ENCODE peak calls at places on chromosomes 5 and 9, in five cellular contexts. I is neural progenitor cell, H is astrocyte, G is HepG2, F is MM.1S. R is an unnamed sample.

GRCh38 chr9:135809166-135809565 is 98.2 kb downstream of the CAMSAP1 start:
- DNase-seq in I (no peak), H (peak; percentile 48), F (no peak), G (no peak), R (peak; percentile 24)

GRCh38 chr9:132588501-132589147 is 6.2 kb downstream of the BARHL1 start:
- DNase-seq in H (no peak), I (peak; percentile 73), G (no peak), F (no peak), R (no peak)

GRCh38 chr9:127323393-127323792 is 58.8 kb downstream of the GARNL3 start:
- DNase-seq in F (no peak), I (no peak), H (no peak), G (no peak), R (no peak)

GRCh38 chr9:133199648-133200321 is 9.3 kb downstream of the OBP2B start:
- DNase-seq in I (no peak), G (no peak), F (no peak), H (no peak), R (no peak)

GRCh38 chr9:70021026-70021571 is 22.5 kb upstream of the MAMDC2 start:
- DNase-seq in F (no peak), G (no peak), I (no peak), H (peak; percentile 95), R (peak; percentile 84)

GRCh38 chr5:43649256-43649655 is 46.3 kb downstream of the NNT start:
- DNase-seq in H (peak; percentile 66), G (no peak), I (no peak), F (no peak), R (peak; percentile 34)

GRCh38 chr9:105038057-105038456 is 110.1 kb upstream of the ABCA1 start:
- DNase-seq in I (no peak), F (no peak), H (no peak), G (no peak), R (no peak)

GRCh38 chr5:81577091-81577490 is 173.8 kb downstream of the SSBP2 start:
- DNase-seq in I (no peak), G (no peak), F (no peak), H (no peak), R (no peak)

GRCh38 chr9:137001857-137002645 is 5.7 kb upstream of the CLIC3 start:
- DNase-seq in I (no peak), G (peak; percentile 51), F (no peak), H (no peak), R (no peak)

GRCh38 chr5:115770466-115770865 is 46.0 kb downstream of the CDO1 start:
- DNase-seq in F (no peak), I (peak; percentile 69), H (no peak), G (peak; percentile 31), R (no peak)

GRCh38 chr9:81722277-81722676 is 32.9 kb upstream of the TLE1 start:
- DNase-seq in H (no peak), I (no peak), F (no peak), G (no peak), R (no peak)

GRCh38 chr9:107954303-107954702 is 464.7 kb upstream of the KLF4 start:
- DNase-seq in G (no peak), H (no peak), F (no peak), I (no peak), R (no peak)

GRCh38 chr5:111173476-111173875 is 50.7 kb upstream of the CAMK4 start:
- DNase-seq in H (peak; percentile 64), F (no peak), G (no peak), I (no peak), R (no peak)

GRCh38 chr5:624951-625230 is 12.8 kb downstream of the CEP72 start:
- DNase-seq in I (no peak), H (no peak), G (no peak), F (no peak), R (no peak)

GRCh38 chr5:154483654-154484392 is 5.8 kb upstream of the HAND1 start:
- DNase-seq in H (no peak), I (peak; percentile 60), G (no peak), F (no peak), R (no peak)

GRCh38 chr5:112386716-112387115 is 32.4 kb downstream of the EPB41L4A start:
- DNase-seq in I (no peak), G (no peak), F (no peak), H (no peak), R (no peak)

GRCh38 chr9:136029556-136029955 is 65.5 kb downstream of the NACC2 start:
- DNase-seq in G (no peak), I (no peak), H (no peak), F (no peak), R (no peak)

GRCh38 chr5:137389042-137389441 is 110.1 kb downstream of the SPOCK1 start:
- DNase-seq in H (no peak), I (no peak), F (no peak), G (no peak), R (no peak)

GRCh38 chr5:6578676-6579343 is 54.0 kb downstream of the NSUN2 start:
- DNase-seq in H (peak; percentile 77), I (no peak), G (no peak), F (no peak), R (no peak)

GRCh38 chr5:114192108-114192507 is 169.8 kb upstream of the KCNN2 start:
- DNase-seq in I (no peak), G (no peak), H (peak; percentile 53), F (no peak), R (peak; percentile 38)

GRCh38 chr9:14296462-14296861 is 17.5 kb downstream of the NFIB start:
- DNase-seq in G (no peak), I (no peak), H (no peak), F (no peak), R (no peak)

GRCh38 chr5:79526493-79526892 is 12.6 kb upstream of the HOMER1 start:
- DNase-seq in I (no peak), G (no peak), F (no peak), H (no peak), R (no peak)

GRCh38 chr5:139698461-139699146 is 50.5 kb downstream of the CXXC5 start:
- DNase-seq in I (peak; percentile 91), H (peak; percentile 79), G (no peak), F (no peak), R (peak; percentile 87)

GRCh38 chr5:98248949-98249348 is 524.5 kb upstream of the RGMB start:
- DNase-seq in I (no peak), H (peak; percentile 96), F (no peak), G (no peak), R (peak; percentile 79)

GRCh38 chr5:106205916-106206571 is 1464.7 kb downstream of the EFNA5 start:
- DNase-seq in I (no peak), H (no peak), G (no peak), F (no peak), R (no peak)

GRCh38 chr5:82129723-82130285 is 148.3 kb downstream of the RPS23 start:
- DNase-seq in F (no peak), I (peak; percentile 8), G (no peak), H (no peak), R (no peak)

GRCh38 chr5:90169078-90169477 is 240.5 kb downstream of the CETN3 start:
- DNase-seq in G (no peak), F (no peak), H (no peak), I (no peak), R (no peak)

GRCh38 chr9:96232539-96233241 is 69.3 kb downstream of the HSD17B3 start:
- DNase-seq in I (peak; percentile 60), G (peak; percentile 41), H (peak; percentile 14), F (peak; percentile 49), R (peak; percentile 55)

GRCh38 chr9:5428794-5429528 is 8.8 kb downstream of the PLGRKT start:
- DNase-seq in F (no peak), H (no peak), G (no peak), I (no peak), R (no peak)

GRCh38 chr9:115200711-115201505 is 83.0 kb upstream of the TNC start:
- DNase-seq in F (no peak), H (peak; percentile 63), G (no peak), I (no peak), R (no peak)

GRCh38 chr9:134364391-134365114 is 38.3 kb downstream of the RXRA start:
- DNase-seq in G (peak; percentile 76), H (no peak), I (no peak), F (no peak), R (no peak)

GRCh38 chr5:168947212-168947868 is 353.6 kb downstream of the SLIT3 start:
- DNase-seq in I (peak; percentile 83), H (no peak), G (peak; percentile 36), F (peak; percentile 55), R (peak; percentile 58)

DNA sequence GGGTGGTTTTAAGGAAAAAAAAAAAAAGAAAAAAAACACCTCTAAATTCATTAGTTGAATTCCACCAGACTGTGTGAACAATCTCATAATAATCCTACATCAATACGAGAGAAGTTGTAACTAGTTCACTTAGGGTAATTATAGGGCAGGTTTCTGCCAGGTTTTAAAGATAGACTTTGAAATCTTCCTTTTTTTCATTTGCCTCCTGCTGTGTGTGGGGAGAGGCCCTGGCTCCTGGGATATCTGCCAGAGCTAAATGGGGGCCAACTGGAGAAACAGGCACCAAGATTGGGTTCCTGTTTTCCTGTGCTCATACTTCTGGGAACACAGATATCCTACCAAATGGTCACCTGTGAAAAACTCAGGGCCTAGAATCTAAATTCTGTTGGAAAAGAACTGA is 42.3 kb downstream of the SH3RF2 start:
- DNase-seq in F (no peak), I (no peak), H (no peak), G (no peak), R (no peak)
- H3K4me2 ChIP-seq in F (no peak overlapping the region), I (no peak overlapping the region), H (no peak overlapping the region), G (peak overlapping the region; percentile 68), R (no peak overlapping the region)

DNA sequence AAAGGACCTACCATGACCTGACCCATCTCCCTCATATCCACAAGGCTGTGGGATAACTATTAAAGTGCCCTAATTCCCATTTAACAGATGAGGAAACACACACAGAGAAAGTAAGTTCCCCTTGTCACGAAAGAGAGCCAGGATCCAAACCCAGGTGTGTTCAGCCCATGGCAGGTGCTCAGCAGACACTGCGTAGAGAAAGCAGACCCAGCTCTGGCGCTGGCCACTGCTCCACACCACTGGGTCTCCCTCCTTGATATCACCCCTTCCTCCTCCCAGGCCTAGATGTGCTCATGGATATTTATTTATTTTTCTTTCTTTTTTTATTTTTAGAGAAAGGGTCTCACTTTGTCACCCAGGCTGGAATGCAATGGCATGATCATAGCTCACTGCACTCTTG is 24.0 kb upstream of the CORO2A start:
- DNase-seq in H (no peak), G (no peak), I (no peak), F (no peak), R (no peak)
- H3K27ac ChIP-seq in H (no peak overlapping the region), G (no peak overlapping the region), I (no peak overlapping the region), F (no peak overlapping the region), R (no peak overlapping the region)

DNA sequence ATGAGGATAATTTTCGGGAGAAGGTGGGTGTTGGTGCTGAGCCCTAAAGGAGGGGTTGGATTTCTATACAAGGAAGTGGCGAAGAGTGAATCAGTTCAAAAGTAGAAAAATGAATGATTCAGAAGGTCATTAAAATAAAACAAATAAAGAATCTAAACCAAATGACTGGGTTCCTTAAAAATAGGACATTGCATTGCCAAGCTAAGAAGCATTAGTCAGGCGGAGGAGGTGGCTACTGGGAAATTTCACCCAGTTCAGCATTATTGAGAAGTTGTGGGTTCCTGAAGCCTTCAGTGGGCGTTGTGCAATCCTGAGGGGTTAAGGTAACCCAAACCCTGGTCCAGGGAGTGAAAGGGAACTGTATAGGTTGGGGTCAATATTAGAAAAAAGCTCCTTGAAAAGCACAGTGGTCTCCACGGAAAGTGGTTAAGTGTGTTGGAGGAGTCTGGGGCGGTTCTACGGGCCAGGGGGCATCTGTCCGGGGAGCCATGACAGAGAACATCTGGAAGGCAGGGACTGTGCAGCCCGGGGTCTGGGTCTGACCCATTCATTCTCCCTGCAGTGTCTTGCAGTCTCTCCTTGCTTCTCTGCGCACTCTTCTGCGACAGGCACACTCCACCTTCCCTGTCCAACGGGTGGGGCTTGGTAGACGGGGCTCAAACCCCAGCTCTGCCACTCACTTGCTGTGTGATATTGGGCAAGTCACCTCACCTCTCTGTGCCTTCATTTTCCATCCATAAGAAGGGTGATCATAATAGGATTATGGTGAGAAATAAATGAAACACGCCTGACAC is 27.6 kb upstream of the DUSP1 start:
- DNase-seq in I (no peak), G (no peak), H (peak; percentile 94), F (no peak), R (peak; percentile 86)
- H3K4me2 ChIP-seq in I (no peak overlapping the region), G (no peak overlapping the region), H (peak overlapping the region; percentile 71), F (no peak overlapping the region), R (no peak overlapping the region)

GRCh38 chr5:127648997-127649550 is at the start of gene CTXN3:
- DNase-seq in I (peak; percentile 59), H (no peak), F (no peak), G (no peak), R (no peak)
- H3K27ac ChIP-seq in I (peak within 1 kb of the TSS; percentile 54), H (no peak within 1 kb of the TSS), F (no peak within 1 kb of the TSS), G (no peak within 1 kb of the TSS), R (no peak within 1 kb of the TSS)

R was measured in mesenchymal stem cell.